ENCODE peak calls at places on chromosomes 1 and 21, in six cellular contexts. X, D, Y, J, F and O are unnamed samples.
A peak's percentile ranks its signal among the peaks of the same experiment; 100 is the strongest.

GRCh38 chr1:31560394-31560793 is 15.9 kb upstream of the TINAGL1 start:
- DNase-seq in Y (no peak), F (no peak), D (no peak), J (no peak), X (no peak), O (no peak)

GRCh38 chr1:8643542-8644536 is 173.6 kb downstream of the RERE start:
- DNase-seq in J (no peak), X (no peak), Y (no peak), D (peak; percentile 62), F (peak; percentile 8), O (no peak)

GRCh38 chr21:16476056-16476850 is 746.5 kb downstream of the USP25 start:
- DNase-seq in J (peak; percentile 65), X (no peak), Y (no peak), D (no peak), F (no peak), O (no peak)

GRCh38 chr1:32247983-32248889 is 1.2 kb downstream of the FAM167B start:
- DNase-seq in Y (peak; percentile 72), F (peak; percentile 69), X (peak; percentile 87), D (peak; percentile 85), J (peak; percentile 52), O (peak; percentile 92)

GRCh38 chr1:62444701-62445100 is 7.9 kb downstream of the USP1 start:
- DNase-seq in J (no peak), D (no peak), F (no peak), Y (no peak), X (no peak), O (no peak)

GRCh38 chr1:94612555-94613204 is 71.1 kb upstream of the F3 start:
- DNase-seq in J (no peak), D (no peak), F (no peak), Y (no peak), X (no peak), O (no peak)

GRCh38 chr1:29967261-29967660 is 730.9 kb downstream of the PTPRU start:
- DNase-seq in X (no peak), Y (no peak), D (no peak), F (no peak), J (no peak), O (no peak)

GRCh38 chr1:237204841-237205240 is 162.9 kb downstream of the RYR2 start:
- DNase-seq in D (no peak), J (no peak), Y (no peak), F (no peak), X (no peak), O (no peak)

GRCh38 chr1:113928129-113928949 is 785 bp upstream of the HIPK1 start:
- DNase-seq in F (peak; percentile 31), J (peak; percentile 54), X (peak; percentile 24), Y (no peak), D (no peak), O (no peak)

GRCh38 chr1:177517556-177517955 is 346.8 kb downstream of the BRINP2 start:
- DNase-seq in J (peak; percentile 83), Y (no peak), X (peak; percentile 7), F (peak; percentile 38), D (no peak), O (no peak)

GRCh38 chr1:175278236-175278635 is 85.7 kb upstream of the KIAA0040 start:
- DNase-seq in F (no peak), J (no peak), X (no peak), D (no peak), Y (no peak), O (no peak)

GRCh38 chr1:28259935-28260802 is 851 bp downstream of the SESN2 start:
- DNase-seq in X (peak; percentile 89), J (peak; percentile 93), D (peak; percentile 77), F (peak; percentile 63), Y (peak; percentile 22), O (peak; percentile 75)

GRCh38 chr1:89871768-89872473 is 51.1 kb downstream of the LRRC8D start:
- DNase-seq in D (no peak), X (no peak), J (no peak), Y (no peak), F (no peak), O (no peak)

GRCh38 chr21:42235593-42235992 is 16.7 kb downstream of the ABCG1 start:
- DNase-seq in J (no peak), X (peak; percentile 28), Y (no peak), F (no peak), D (no peak), O (no peak)

GRCh38 chr1:61290525-61290924 is 208.2 kb downstream of the NFIA start:
- DNase-seq in X (no peak), Y (no peak), J (no peak), F (no peak), D (no peak), O (no peak)

GRCh38 chr21:27759091-27759659 is 792.3 kb upstream of the ADAMTS5 start:
- DNase-seq in J (no peak), F (peak; percentile 39), D (peak; percentile 63), Y (no peak), X (peak; percentile 31), O (no peak)

GRCh38 chr1:195934839-195935557 is 673.2 kb downstream of the KCNT2 start:
- DNase-seq in X (peak; percentile 13), Y (no peak), J (no peak), F (no peak), D (no peak), O (no peak)

GRCh38 chr1:55155522-55155921 is 59.6 kb downstream of the USP24 start:
- DNase-seq in D (no peak), F (peak; percentile 50), Y (no peak), J (peak; percentile 38), X (no peak), O (peak; percentile 34)

GRCh38 chr21:34553199-34553952 is 41.4 kb upstream of the KCNE1 start:
- DNase-seq in F (peak; percentile 90), Y (no peak), X (no peak), J (peak; percentile 92), D (no peak), O (no peak)

GRCh38 chr1:46622341-46622740 is 5.7 kb upstream of the MOB3C start:
- DNase-seq in F (peak; percentile 64), Y (peak; percentile 44), X (no peak), D (no peak), J (no peak), O (peak; percentile 56)

GRCh38 chr1:40394456-40395172 is 21.1 kb downstream of the SMAP2 start:
- DNase-seq in J (peak; percentile 59), Y (no peak), F (no peak), D (no peak), X (no peak), O (no peak)

GRCh38 chr1:209674957-209675566 is at the start of gene G0S2:
- DNase-seq in D (peak; percentile 95), X (peak; percentile 70), F (peak; percentile 96), Y (no peak), J (peak; percentile 39), O (peak; percentile 83)

GRCh38 chr1:180565472-180565871 is 6.7 kb downstream of the OVAAL start:
- DNase-seq in D (no peak), X (no peak), Y (no peak), F (no peak), J (no peak), O (no peak)

GRCh38 chr1:211382182-211382713 is 55.6 kb downstream of the TRAF5 start:
- DNase-seq in D (no peak), F (peak; percentile 2), J (no peak), Y (no peak), X (no peak), O (no peak)
- H3K27ac ChIP-seq in D (peak overlapping the region; percentile 86), F (peak overlapping the region; percentile 8), J (peak overlapping the region; percentile 99), Y (peak overlapping the region; percentile 97), X (peak overlapping the region; percentile 97), O (peak overlapping the region; percentile 93)

GRCh38 chr1:245211761-245212160 is 57.0 kb downstream of the KIF26B start:
- DNase-seq in F (no peak), J (no peak), D (no peak), X (no peak), Y (no peak), O (no peak)

GRCh38 chr1:245212221-245212710 is 57.5 kb downstream of the KIF26B start:
- DNase-seq in D (no peak), F (no peak), Y (no peak), J (no peak), X (no peak), O (no peak)

GRCh38 chr1:245213066-245213465 is 58.3 kb downstream of the KIF26B start:
- DNase-seq in F (no peak), D (no peak), Y (no peak), X (no peak), J (no peak), O (no peak)

GRCh38 chr1:245209658-245210415 is 55.1 kb downstream of the KIF26B start:
- DNase-seq in D (no peak), J (no peak), F (no peak), X (no peak), Y (no peak), O (no peak)

DNA sequence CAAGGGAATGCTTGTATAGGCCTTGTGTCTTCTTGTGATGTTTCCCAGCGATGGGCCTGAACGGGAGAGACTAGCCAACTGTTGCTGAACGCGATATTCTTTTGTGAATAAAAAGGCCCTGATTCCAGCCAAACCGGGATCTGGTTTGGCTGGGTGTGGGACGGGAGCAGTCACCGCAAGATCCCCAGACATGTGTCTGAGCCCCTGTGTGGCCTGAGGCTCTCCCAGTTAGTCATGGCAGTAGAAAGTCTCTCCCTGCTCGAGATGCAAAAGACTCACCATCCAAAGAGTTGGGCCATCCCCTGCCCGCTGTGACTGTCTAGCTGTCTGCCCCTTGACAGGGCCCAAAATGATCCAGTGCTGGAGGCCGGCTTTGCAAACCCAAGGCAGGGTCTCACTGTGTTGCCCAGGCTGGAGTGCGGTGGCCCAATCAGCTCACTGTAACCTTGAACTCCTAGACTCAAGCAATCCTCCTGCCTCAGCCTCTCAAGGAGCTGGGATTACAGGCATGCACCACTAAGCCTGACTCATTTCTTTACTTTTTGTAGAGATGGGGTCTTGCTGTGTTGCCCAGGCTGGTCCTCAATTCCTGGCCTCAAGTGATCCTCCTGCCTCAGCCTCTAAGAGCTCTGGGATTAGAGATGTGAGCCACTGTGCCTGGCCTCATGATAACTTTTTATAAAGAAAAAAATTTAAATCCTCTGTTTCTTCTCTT is 56.4 kb downstream of the KIF26B start:
- DNase-seq in X (no peak), F (no peak), J (no peak), D (no peak), Y (no peak), O (no peak)
- H3K27ac ChIP-seq in X (no peak overlapping the region), F (no peak overlapping the region), J (no peak overlapping the region), D (no peak overlapping the region), Y (no peak overlapping the region), O (no peak overlapping the region)

DNA sequence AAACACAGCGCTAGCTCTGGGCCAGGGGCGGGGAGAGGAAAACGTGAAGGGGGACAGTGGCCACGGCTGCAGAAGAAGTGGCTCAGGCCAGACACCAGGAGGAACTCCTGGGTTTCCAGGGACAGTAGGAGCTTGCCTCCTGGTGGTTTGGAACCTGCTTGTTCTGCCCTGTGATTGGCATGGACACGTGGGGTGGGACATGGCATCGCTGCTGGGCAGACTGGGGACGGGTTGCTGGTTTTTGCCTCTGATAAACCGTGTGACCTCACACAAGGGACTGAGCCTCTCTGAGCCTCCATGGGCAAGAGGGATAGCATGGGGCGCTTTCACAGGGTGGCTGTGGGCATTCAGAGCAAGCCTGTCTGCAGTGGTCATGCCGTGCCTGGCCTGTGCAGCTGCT is 7.5 kb upstream of the PLCH2 start:
- DNase-seq in Y (no peak), D (no peak), X (no peak), J (no peak), F (peak; percentile 30), O (no peak)
- H3K27ac ChIP-seq in Y (no peak overlapping the region), D (no peak overlapping the region), X (no peak overlapping the region), J (no peak overlapping the region), F (no peak overlapping the region), O (no peak overlapping the region)

DNA sequence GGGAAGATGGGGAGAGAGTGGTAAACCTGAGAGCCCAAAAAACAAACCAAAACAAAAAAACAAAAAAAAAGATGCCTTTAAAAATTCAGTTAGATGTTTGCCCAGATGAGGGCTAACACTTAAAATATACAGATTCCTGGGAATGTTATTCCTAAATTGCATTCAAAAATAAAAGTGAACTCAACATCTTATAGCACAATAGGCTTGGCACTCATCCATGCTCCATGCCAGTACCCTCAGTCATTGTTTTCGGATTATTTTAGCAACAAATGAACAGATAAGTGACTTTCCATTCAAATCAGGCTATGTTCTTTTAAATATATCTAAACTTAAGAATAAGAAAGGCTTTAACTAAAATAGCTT is 3.7 kb downstream of the ATP1A1 start:
- DNase-seq in D (no peak), F (no peak), X (no peak), J (no peak), Y (no peak), O (no peak)
- H3K27ac ChIP-seq in D (peak overlapping the region; percentile 69), F (peak overlapping the region; percentile 94), X (peak overlapping the region; percentile 99), J (peak overlapping the region; percentile 81), Y (peak overlapping the region; percentile 97), O (peak overlapping the region; percentile 100)